ENCODE peak calls at places on chromosomes 2 and 18, in four cellular contexts. D is body of pancreas, K is IMR-90, M is BJ. R is an unnamed sample.

GRCh38 chr2:164840458-164840929 is 1.1 kb downstream of the COBLL1 start:
- DNase-seq in D (peak; percentile 92), K (no peak), M (no peak), R (no peak)

GRCh38 chr2:9712263-9712662 is 81.5 kb upstream of the YWHAQ start:
- DNase-seq in D (no peak), K (no peak), M (no peak), R (no peak)

GRCh38 chr2:101949304-101949703 is 42.5 kb upstream of the IL1R2 start:
- DNase-seq in D (no peak), K (no peak), M (no peak), R (no peak)

GRCh38 chr2:23803965-23804542 is 122.9 kb downstream of the ATAD2B start:
- DNase-seq in D (peak; percentile 27), K (peak; percentile 53), M (no peak), R (peak; percentile 4)

GRCh38 chr2:194252127-194252526 is 1404.9 kb upstream of the SLC39A10 start:
- DNase-seq in D (no peak), K (no peak), M (no peak), R (no peak)

GRCh38 chr2:234571620-234572407 is 74.9 kb upstream of the ARL4C start:
- DNase-seq in D (no peak), K (peak; percentile 45), M (no peak), R (no peak)

GRCh38 chr2:9164112-9164608 is 42.5 kb upstream of the ASAP2 start:
- DNase-seq in D (no peak), K (no peak), M (no peak), R (no peak)

GRCh38 chr2:50333501-50334228 is 698.3 kb downstream of the NRXN1 start:
- DNase-seq in D (no peak), K (no peak), M (no peak), R (no peak)

GRCh38 chr18:5195656-5196055 is 1.4 kb downstream of the AKAIN1 start:
- DNase-seq in D (no peak), K (no peak), M (no peak), R (no peak)

GRCh38 chr2:55160422-55160821 is 71.7 kb downstream of the CLHC1 start:
- DNase-seq in D (peak; percentile 73), K (no peak), M (no peak), R (no peak)

GRCh38 chr2:240968731-240969624 is 29.4 kb upstream of the SNED1 start:
- DNase-seq in D (peak; percentile 26), K (no peak), M (no peak), R (no peak)

GRCh38 chr2:73111300-73112025 is 1.3 kb downstream of the RAB11FIP5 start:
- DNase-seq in D (peak; percentile 64), K (no peak), M (no peak), R (no peak)

GRCh38 chr18:573385-573784 is 6.8 kb upstream of the CETN1 start:
- DNase-seq in D (no peak), K (no peak), M (no peak), R (no peak)

GRCh38 chr2:100957971-100958653 is 44.0 kb upstream of the RPL31 start:
- DNase-seq in D (peak; percentile 73), K (peak; percentile 84), M (peak; percentile 99), R (no peak)

GRCh38 chr2:1837458-1837857 is 93.1 kb upstream of the PXDN start:
- DNase-seq in D (peak; percentile 12), K (no peak), M (no peak), R (no peak)

GRCh38 chr18:56501896-56502295 is 136.5 kb downstream of the TXNL1 start:
- DNase-seq in D (no peak), K (peak; percentile 10), M (no peak), R (no peak)

GRCh38 chr2:239143858-239144712 is 256.7 kb downstream of the HDAC4 start:
- DNase-seq in D (peak; percentile 29), K (peak; percentile 53), M (no peak), R (no peak)

GRCh38 chr2:46368416-46368815 is 71.2 kb downstream of the EPAS1 start:
- DNase-seq in D (no peak), K (no peak), M (no peak), R (no peak)

GRCh38 chr2:171792157-171792556 is 101.9 kb downstream of the SLC25A12 start:
- DNase-seq in D (no peak), K (no peak), M (no peak), R (no peak)

GRCh38 chr2:60456115-60456770 is 97.2 kb downstream of the BCL11A start:
- DNase-seq in D (no peak), K (no peak), M (no peak), R (no peak)
- H3K4me3 ChIP-seq in D (no peak overlapping the region), K (no peak overlapping the region), M (no peak overlapping the region), R (no peak overlapping the region)

DNA sequence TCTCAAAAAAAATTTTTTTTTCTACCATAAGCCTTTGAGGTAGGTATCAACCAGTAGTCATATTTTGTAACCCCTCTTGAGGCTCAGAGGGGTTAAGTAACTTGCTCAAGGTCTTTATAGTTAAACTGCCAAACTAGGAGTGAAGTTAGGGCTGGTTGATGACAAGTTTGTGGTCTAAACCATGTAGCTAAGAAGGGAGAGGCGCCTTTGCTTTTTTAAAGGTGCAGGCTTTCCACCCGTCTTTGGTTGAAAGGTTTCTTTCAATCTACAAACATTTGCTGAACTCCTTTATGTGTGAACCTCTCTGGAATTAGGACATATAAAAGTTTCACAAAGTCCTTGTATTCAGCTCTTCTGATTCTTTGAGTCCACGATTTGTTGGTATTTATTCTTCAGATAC is 2.4 kb upstream of the MTA3 start:
- DNase-seq in D (no peak), K (no peak), M (no peak), R (no peak)
- TF ChIP-seq CTCF in D (no peak), K (no peak), M (no peak), R (no peak)

GRCh38 chr2:218959141-218959731 is at the start of gene CDK5R2:
- DNase-seq in D (peak; percentile 75), K (peak; percentile 72), M (no peak), R (peak; percentile 46)
- H3K4me3 ChIP-seq in D (no peak within 1 kb of the TSS), K (peak within 1 kb of the TSS; percentile 44), M (peak within 1 kb of the TSS; percentile 40), R (peak within 1 kb of the TSS; percentile 30)

GRCh38 chr2:75574106-75574505 is 13.4 kb upstream of the EVA1A start:
- DNase-seq in D (peak; percentile 26), K (peak; percentile 20), M (no peak), R (no peak)
- TF ChIP-seq CTCF in D (no peak), K (peak; percentile 40), M (peak; percentile 37), R (no peak)

DNA sequence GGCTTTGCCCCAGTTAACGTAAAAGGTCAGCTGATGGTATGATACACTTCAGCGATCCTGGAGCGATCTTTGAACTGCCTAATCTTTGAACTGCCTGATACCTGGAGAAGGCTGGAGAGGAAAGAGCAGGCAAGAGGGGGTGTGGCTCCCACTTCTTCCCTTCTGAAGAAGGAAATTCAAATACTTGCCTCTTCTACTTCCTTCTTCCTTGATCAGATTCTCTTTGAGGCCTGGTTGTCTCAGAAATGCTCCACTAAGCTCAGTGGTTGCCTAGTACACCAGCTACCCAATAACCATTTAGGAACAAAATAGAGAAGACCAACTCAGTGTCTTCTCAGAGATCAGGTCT is 638 bp downstream of the GALM start:
- DNase-seq in D (peak; percentile 31), K (peak; percentile 32), M (no peak), R (no peak)
- H3K4me3 ChIP-seq in D (peak overlapping the region; percentile 28), K (peak overlapping the region; percentile 68), M (peak overlapping the region; percentile 41), R (peak overlapping the region; percentile 58)

R was measured in HFF-Myc.